ENCODE peak calls at places on chromosomes 16 and 17, in five cellular contexts. F is cerebellum, K is heart left ventricle, I is GM23248, E is lung. L is an unnamed sample.

GRCh38 chr16:8886593-8887437 is 4.7 kb downstream of the LITAFD start:
- DNase-seq in I (no peak), F (no peak), E (no peak), K (no peak), L (no peak)

GRCh38 chr17:47279062-47279801 is 25.6 kb downstream of the ITGB3 start:
- DNase-seq in E (peak), K (peak), F (no peak), I (peak), L (no peak)

GRCh38 chr17:82831041-82831817 is 8.6 kb downstream of the ZNF750 start:
- DNase-seq in F (peak), I (no peak), K (no peak), E (no peak), L (no peak)

GRCh38 chr17:2068101-2068518 is 13.2 kb downstream of the HIC1 start:
- DNase-seq in I (peak), F (no peak), E (no peak), K (no peak), L (no peak)

GRCh38 chr16:84315422-84315821 is 20.7 kb downstream of the WFDC1 start:
- DNase-seq in K (no peak), E (no peak), F (no peak), I (peak), L (no peak)

GRCh38 chr17:49978501-49978900 is 9.5 kb downstream of the DLX4 start:
- DNase-seq in F (no peak), K (no peak), I (no peak), E (peak), L (no peak)

GRCh38 chr17:80952291-80952690 is 39.4 kb upstream of the CHMP6 start:
- DNase-seq in E (no peak), I (no peak), K (no peak), F (no peak), L (no peak)

GRCh38 chr17:72118588-72119279 is 2.1 kb upstream of the SOX9 start:
- DNase-seq in F (peak), I (peak), E (peak), K (peak), L (peak)

GRCh38 chr17:19723967-19724366 is 7.6 kb upstream of the SLC47A2 start:
- DNase-seq in I (no peak), E (no peak), K (no peak), F (no peak), L (no peak)

GRCh38 chr16:19872935-19873334 is 11.7 kb downstream of the GPRC5B start:
- DNase-seq in K (no peak), I (no peak), F (no peak), E (no peak), L (no peak)

GRCh38 chr17:8997994-8998628 is 23.2 kb upstream of the NTN1 start:
- DNase-seq in E (peak), K (peak), I (peak), F (no peak), L (peak)

GRCh38 chr16:4200000-4200780 is 41.7 kb downstream of the SRL start:
- DNase-seq in E (peak), F (no peak), I (peak), K (peak), L (peak)

GRCh38 chr16:35492225-35492624 is 2032.8 kb downstream of the TP53TG3F start:
- DNase-seq in K (no peak), E (no peak), I (no peak), F (no peak), L (no peak)

GRCh38 chr16:88456356-88457292 is 3.5 kb downstream of the ZFPM1 start:
- DNase-seq in I (no peak), F (no peak), E (no peak), K (no peak), L (no peak)

GRCh38 chr17:5785343-5785742 is 201.0 kb upstream of the NLRP1 start:
- DNase-seq in F (no peak), E (no peak), I (peak), K (no peak), L (no peak)

GRCh38 chr17:17700251-17700969 is 19.2 kb downstream of the RAI1 start:
- DNase-seq in E (no peak), K (no peak), F (no peak), I (no peak), L (no peak)

GRCh38 chr17:67759355-67760171 is 41.8 kb downstream of the NOL11 start:
- DNase-seq in I (peak), K (peak), F (no peak), E (peak), L (no peak)

GRCh38 chr16:80681436-80681835 is 123.0 kb downstream of the CDYL2 start:
- DNase-seq in E (no peak), K (no peak), F (no peak), I (no peak), L (no peak)

GRCh38 chr17:72707881-72708280 is 384.6 kb downstream of the SLC39A11 start:
- DNase-seq in F (no peak), K (no peak), I (no peak), E (no peak), L (no peak)

GRCh38 chr17:10120749-10121148 is 77.7 kb downstream of the GAS7 start:
- DNase-seq in E (no peak), K (no peak), I (no peak), F (no peak), L (no peak)

GRCh38 chr17:41185001-41185400 is 290 bp upstream of the KRTAP4-1 start:
- DNase-seq in I (peak), E (no peak), K (no peak), F (no peak), L (no peak)

GRCh38 chr16:85648782-85649181 is 35.7 kb downstream of the GSE1 start:
- DNase-seq in F (no peak), I (no peak), K (no peak), E (no peak), L (no peak)

GRCh38 chr17:76966486-76967181 is 98.4 kb downstream of the MGAT5B start:
- DNase-seq in K (no peak), F (no peak), E (no peak), I (no peak), L (no peak)

GRCh38 chr17:76266244-76266938 is 1.2 kb downstream of the UBALD2 start:
- DNase-seq in I (peak), F (no peak), E (no peak), K (no peak), L (no peak)

GRCh38 chr16:67339453-67339852 is 12.8 kb downstream of the LRRC36 start:
- DNase-seq in I (peak), K (no peak), F (no peak), E (no peak), L (no peak)

GRCh38 chr17:45334701-45335677 is 18.2 kb upstream of the MAP3K14 start:
- DNase-seq in E (no peak), I (no peak), K (no peak), F (no peak), L (no peak)

GRCh38 chr16:71894229-71894920 is 956 bp upstream of the IST1 start:
- DNase-seq in E (peak), K (peak), F (peak), I (peak), L (no peak)

GRCh38 chr16:56389554-56389953 is 35.8 kb downstream of the AMFR start:
- DNase-seq in K (no peak), I (peak), E (no peak), F (no peak), L (no peak)

GRCh38 chr17:7120123-7120522 is 5.5 kb upstream of the ASGR2 start:
- DNase-seq in I (no peak), E (no peak), F (no peak), K (no peak), L (no peak)

L was measured in progenitor cell of endocrine pancreas.